ENCODE peak calls at places on chromosomes 11 and 22, in eight cellular contexts. A is fibroblast of lung, K is A549, Y is thoracic aorta, J is brain microvascular endothelial cell, L is upper lobe of right lung, X is HCT116, M is PC-9. R is an unnamed sample.

GRCh38 chr11:114366331-114367243 is 33.7 kb downstream of the C11orf71 start:
- DNase-seq in M (peak; percentile 32), X (no peak), L (no peak), K (no peak), Y (no peak), J (peak; percentile 87), A (peak; percentile 92), R (peak; percentile 88)

GRCh38 chr11:72190581-72191205 is 1.2 kb upstream of the FOLR1 start:
- DNase-seq in Y (no peak), A (no peak), L (no peak), M (no peak), X (no peak), J (no peak), K (no peak), R (no peak)

GRCh38 chr11:81030186-81030585 is 1589.4 kb upstream of the TENM4 start:
- DNase-seq in K (no peak), J (no peak), X (no peak), M (no peak), A (no peak), L (no peak), Y (no peak), R (no peak)

GRCh38 chr22:37300551-37301017 is 18.3 kb downstream of the CYTH4 start:
- DNase-seq in A (no peak), X (no peak), J (no peak), M (no peak), L (no peak), K (no peak), Y (no peak), R (no peak)

GRCh38 chr11:128311742-128312719 is 275.3 kb downstream of the ETS1 start:
- DNase-seq in X (no peak), J (no peak), Y (no peak), A (no peak), M (no peak), K (no peak), L (no peak), R (no peak)

GRCh38 chr11:39630365-39630764 is 1829.1 kb downstream of the LRRC4C start:
- DNase-seq in M (no peak), L (no peak), A (no peak), Y (no peak), X (no peak), J (no peak), K (no peak), R (no peak)

GRCh38 chr22:32103648-32104326 is 55.3 kb downstream of the C22orf42 start:
- DNase-seq in Y (no peak), K (no peak), X (peak; percentile 15), J (no peak), L (no peak), A (no peak), M (no peak), R (peak; percentile 21)

GRCh38 chr22:30290679-30291333 is 1.5 kb upstream of the CASTOR1 start:
- DNase-seq in Y (peak; percentile 84), L (peak; percentile 91), K (no peak), M (peak; percentile 88), J (peak; percentile 56), X (no peak), A (peak; percentile 52), R (peak; percentile 87)

GRCh38 chr22:35102663-35103062 is 36.7 kb downstream of the ISX start:
- DNase-seq in M (peak; percentile 2), X (no peak), J (peak; percentile 12), K (peak; percentile 5), L (no peak), Y (no peak), A (peak; percentile 1), R (peak; percentile 2)

GRCh38 chr11:7844521-7844920 is 47.8 kb upstream of the OR5P2 start:
- DNase-seq in K (no peak), J (no peak), L (no peak), A (no peak), M (no peak), X (no peak), Y (no peak), R (no peak)

GRCh38 chr11:94924074-94925031 is 49.0 kb downstream of the CWC15 start:
- DNase-seq in L (no peak), M (no peak), X (no peak), Y (no peak), A (no peak), K (no peak), J (no peak), R (no peak)

GRCh38 chr11:28566643-28567042 is 458.5 kb downstream of the METTL15 start:
- DNase-seq in X (peak; percentile 52), Y (peak; percentile 60), M (peak; percentile 49), J (peak; percentile 99), L (no peak), K (peak; percentile 90), A (peak; percentile 98), R (peak; percentile 97)

GRCh38 chr11:6319879-6320410 is 356 bp downstream of the CAVIN3 start:
- DNase-seq in J (peak; percentile 91), Y (peak; percentile 86), K (peak; percentile 83), M (peak; percentile 82), A (peak; percentile 94), X (peak; percentile 76), L (peak; percentile 95), R (peak; percentile 91)

DNA sequence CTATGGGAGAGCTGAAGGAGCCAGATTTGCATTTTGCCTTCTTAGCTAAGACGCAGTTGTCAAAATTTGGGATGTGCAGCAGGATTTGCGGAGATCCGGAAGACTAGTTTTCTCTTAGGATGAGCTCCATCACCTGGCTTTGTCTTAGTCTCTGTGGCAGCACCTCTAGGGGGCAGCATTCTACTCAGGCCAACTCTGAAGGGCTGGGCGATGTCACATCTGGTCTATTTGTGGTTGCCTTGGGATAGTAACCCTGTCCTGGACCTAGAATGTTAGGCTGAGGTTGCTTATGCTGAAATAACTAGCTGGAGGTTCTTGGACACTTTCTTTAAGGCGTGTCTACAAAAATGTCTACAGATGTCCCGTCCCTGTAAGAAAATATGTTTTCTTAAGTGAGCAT is 116.2 kb downstream of the FAT3 start:
- DNase-seq in M (no peak), Y (no peak), A (no peak), L (no peak), K (no peak), X (no peak), J (peak; percentile 43), R (peak; percentile 7)
- TF ChIP-seq CTCF in M (peak; percentile 51), Y (no peak), A (peak; percentile 14), L (peak; percentile 15), K (peak; percentile 24), X (peak; percentile 35), J (peak; percentile 80), R (peak; percentile 20)

GRCh38 chr11:73382747-73383146 is 6.5 kb downstream of the RELT start:
- DNase-seq in A (no peak), Y (no peak), M (no peak), L (no peak), K (no peak), X (no peak), J (no peak), R (no peak)
- H3K4me3 ChIP-seq in A (no peak overlapping the region), Y (no peak overlapping the region), M (no peak overlapping the region), L (no peak overlapping the region), K (no peak overlapping the region), X (no peak overlapping the region), J (no peak overlapping the region), R (no peak overlapping the region)

DNA sequence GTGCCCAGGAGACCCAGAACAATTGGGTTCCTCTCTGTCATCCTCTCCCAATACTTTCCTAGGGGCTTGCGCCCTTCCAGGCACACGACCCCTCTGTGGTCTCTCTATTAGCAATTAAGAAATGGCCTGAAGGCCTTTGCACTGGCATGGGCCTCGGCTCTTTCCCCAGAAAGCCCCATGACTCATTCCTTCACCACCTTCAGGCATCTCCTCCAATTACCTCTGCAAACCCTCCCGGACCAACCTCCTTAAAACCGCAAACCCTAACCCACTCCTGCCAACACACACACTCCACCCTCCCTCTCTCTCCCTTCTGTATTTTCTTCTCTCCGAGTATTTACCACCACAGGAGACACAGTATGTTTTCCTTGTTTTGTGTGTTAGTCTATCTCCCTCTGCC is 36.7 kb downstream of the LARGE1 start:
- DNase-seq in J (no peak), X (no peak), Y (no peak), L (no peak), A (peak; percentile 45), K (no peak), M (peak; percentile 69), R (no peak)
- TF ChIP-seq CTCF in J (no peak), X (no peak), Y (no peak), L (no peak), A (no peak), K (no peak), M (no peak), R (no peak)

GRCh38 chr11:10076458-10077141 is 217.4 kb downstream of the SBF2 start:
- DNase-seq in X (peak; percentile 19), J (peak; percentile 6), K (peak; percentile 10), M (peak; percentile 12), L (no peak), Y (peak; percentile 9), A (peak; percentile 36), R (peak; percentile 75)
- H3K4me3 ChIP-seq in X (no peak overlapping the region), J (no peak overlapping the region), K (no peak overlapping the region), M (no peak overlapping the region), L (no peak overlapping the region), Y (peak overlapping the region; percentile 32), A (no peak overlapping the region), R (no peak overlapping the region)

GRCh38 chr11:119030329-119031047 is at the start of gene SLC37A4:
- DNase-seq in X (peak; percentile 97), K (peak; percentile 80), A (peak; percentile 97), M (peak; percentile 99), Y (peak; percentile 89), J (peak; percentile 96), L (peak; percentile 99), R (peak; percentile 98)
- TF ChIP-seq CTCF in X (no peak), K (peak; percentile 61), A (no peak), M (no peak), Y (peak; percentile 80), J (no peak), L (no peak), R (no peak)

GRCh38 chr11:98230678-98231077 is 790.1 kb upstream of the CNTN5 start:
- DNase-seq in L (no peak), K (no peak), Y (no peak), J (no peak), A (no peak), M (no peak), X (no peak), R (no peak)
- H3K4me3 ChIP-seq in L (no peak overlapping the region), K (no peak overlapping the region), Y (no peak overlapping the region), J (no peak overlapping the region), A (no peak overlapping the region), M (no peak overlapping the region), X (no peak overlapping the region), R (no peak overlapping the region)

GRCh38 chr11:70568504-70569172 is 170.3 kb downstream of the CTTN start:
- DNase-seq in X (no peak), K (no peak), Y (no peak), M (no peak), A (peak; percentile 54), L (peak; percentile 67), J (peak; percentile 23), R (peak; percentile 39)
- TF ChIP-seq CTCF in X (peak; percentile 48), K (no peak), Y (peak; percentile 25), M (no peak), A (no peak), L (peak; percentile 39), J (peak; percentile 40), R (peak; percentile 13)

DNA sequence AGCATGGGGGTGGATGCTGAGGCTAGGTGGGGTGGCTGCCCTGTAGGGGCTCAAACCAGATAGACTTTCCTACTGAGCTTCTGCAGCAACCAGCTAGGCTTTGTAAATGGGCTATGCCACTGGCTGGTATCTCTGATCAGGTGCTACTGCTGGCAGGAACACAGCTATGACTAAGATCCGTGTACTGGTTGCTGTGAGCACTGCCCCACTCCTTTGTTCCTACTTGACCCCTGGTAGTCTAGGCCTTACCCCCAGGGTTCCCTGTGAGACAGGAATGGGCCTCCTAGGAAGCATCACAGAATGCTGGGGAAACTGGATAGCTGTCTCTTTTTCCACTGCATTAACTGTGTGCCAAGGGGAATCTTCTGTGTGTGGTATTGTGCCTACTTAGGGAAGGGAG is 58.4 kb upstream of the GAB2 start:
- DNase-seq in X (no peak), J (no peak), Y (no peak), A (no peak), M (no peak), K (no peak), L (no peak), R (peak; percentile 25)
- H3K4me3 ChIP-seq in X (no peak overlapping the region), J (no peak overlapping the region), Y (no peak overlapping the region), A (no peak overlapping the region), M (no peak overlapping the region), K (no peak overlapping the region), L (no peak overlapping the region), R (no peak overlapping the region)